ENCODE peak calls at places on chromosomes 13 and 19, in seven cellular contexts. One of them, this sample, is unnamed.

GRCh38 chr13:98222081-98222554 is 45.0 kb upstream of the RNF113B start:
- DNase-seq in T-helper 1 cell: no peak
- DNase-seq in stimulated activated CD4-positive, alpha-beta T cell treated with anti-CD3 and anti-CD28 coated beads, Interleukin-12 subunit alpha, Interleukin-12 subunit beta, amount 100 ng/mL, for 48 hours: no peak
- DNase-seq in OCI-M1: peak; percentile 10
- DNase-seq in ELR: peak; percentile 43
- DNase-seq in iPS-NIHi11: no peak
- DNase-seq in neural crest cell: no peak
- DNase-seq in this sample: no peak

GRCh38 chr19:51125421-51126075 is 842 bp downstream of the SIGLEC9 start:
- DNase-seq in T-helper 1 cell: no peak
- DNase-seq in stimulated activated CD4-positive, alpha-beta T cell treated with anti-CD3 and anti-CD28 coated beads, Interleukin-12 subunit alpha, Interleukin-12 subunit beta, amount 100 ng/mL, for 48 hours: no peak
- DNase-seq in OCI-M1: no peak
- DNase-seq in ELR: no peak
- DNase-seq in iPS-NIHi11: no peak
- DNase-seq in neural crest cell: no peak
- DNase-seq in this sample: no peak

GRCh38 chr19:41304706-41305483 is 5.1 kb upstream of the CCDC97 start:
- DNase-seq in T-helper 1 cell: no peak
- DNase-seq in stimulated activated CD4-positive, alpha-beta T cell treated with anti-CD3 and anti-CD28 coated beads, Interleukin-12 subunit alpha, Interleukin-12 subunit beta, amount 100 ng/mL, for 48 hours: no peak
- DNase-seq in OCI-M1: no peak
- DNase-seq in ELR: no peak
- DNase-seq in iPS-NIHi11: no peak
- DNase-seq in neural crest cell: no peak
- DNase-seq in this sample: no peak

GRCh38 chr13:50644081-50644871 is 199.2 kb downstream of the DLEU7 start:
- DNase-seq in T-helper 1 cell: no peak
- DNase-seq in stimulated activated CD4-positive, alpha-beta T cell treated with anti-CD3 and anti-CD28 coated beads, Interleukin-12 subunit alpha, Interleukin-12 subunit beta, amount 100 ng/mL, for 48 hours: no peak
- DNase-seq in OCI-M1: no peak
- DNase-seq in ELR: no peak
- DNase-seq in iPS-NIHi11: no peak
- DNase-seq in neural crest cell: no peak
- DNase-seq in this sample: no peak

GRCh38 chr19:8050274-8051096 is 2.1 kb upstream of the CCL25 start:
- DNase-seq in T-helper 1 cell: peak; percentile 81
- DNase-seq in stimulated activated CD4-positive, alpha-beta T cell treated with anti-CD3 and anti-CD28 coated beads, Interleukin-12 subunit alpha, Interleukin-12 subunit beta, amount 100 ng/mL, for 48 hours: peak; percentile 86
- DNase-seq in OCI-M1: peak; percentile 100
- DNase-seq in ELR: peak; percentile 62
- DNase-seq in iPS-NIHi11: peak; percentile 98
- DNase-seq in neural crest cell: peak; percentile 90
- DNase-seq in this sample: peak; percentile 82

GRCh38 chr13:76852991-76853390 is 33.2 kb downstream of the KCTD12 start:
- DNase-seq in T-helper 1 cell: no peak
- DNase-seq in stimulated activated CD4-positive, alpha-beta T cell treated with anti-CD3 and anti-CD28 coated beads, Interleukin-12 subunit alpha, Interleukin-12 subunit beta, amount 100 ng/mL, for 48 hours: no peak
- DNase-seq in OCI-M1: no peak
- DNase-seq in ELR: peak; percentile 73
- DNase-seq in iPS-NIHi11: no peak
- DNase-seq in neural crest cell: no peak
- DNase-seq in this sample: no peak

GRCh38 chr19:2790194-2790556 is 4.9 kb downstream of the THOP1 start:
- DNase-seq in T-helper 1 cell: no peak
- DNase-seq in stimulated activated CD4-positive, alpha-beta T cell treated with anti-CD3 and anti-CD28 coated beads, Interleukin-12 subunit alpha, Interleukin-12 subunit beta, amount 100 ng/mL, for 48 hours: no peak
- DNase-seq in OCI-M1: no peak
- DNase-seq in ELR: no peak
- DNase-seq in iPS-NIHi11: no peak
- DNase-seq in neural crest cell: no peak
- DNase-seq in this sample: no peak

GRCh38 chr13:108346376-108346775 is 76.9 kb downstream of the TNFSF13B start:
- DNase-seq in T-helper 1 cell: peak; percentile 16
- DNase-seq in stimulated activated CD4-positive, alpha-beta T cell treated with anti-CD3 and anti-CD28 coated beads, Interleukin-12 subunit alpha, Interleukin-12 subunit beta, amount 100 ng/mL, for 48 hours: no peak
- DNase-seq in OCI-M1: no peak
- DNase-seq in ELR: no peak
- DNase-seq in iPS-NIHi11: peak; percentile 14
- DNase-seq in neural crest cell: no peak
- DNase-seq in this sample: no peak

GRCh38 chr13:100139822-100140221 is 50.9 kb downstream of the PCCA start:
- DNase-seq in T-helper 1 cell: no peak
- DNase-seq in stimulated activated CD4-positive, alpha-beta T cell treated with anti-CD3 and anti-CD28 coated beads, Interleukin-12 subunit alpha, Interleukin-12 subunit beta, amount 100 ng/mL, for 48 hours: no peak
- DNase-seq in OCI-M1: no peak
- DNase-seq in ELR: peak; percentile 4
- DNase-seq in iPS-NIHi11: no peak
- DNase-seq in neural crest cell: no peak
- DNase-seq in this sample: no peak

GRCh38 chr19:16514383-16515019 is 18.3 kb downstream of the C19orf44 start:
- DNase-seq in T-helper 1 cell: no peak
- DNase-seq in stimulated activated CD4-positive, alpha-beta T cell treated with anti-CD3 and anti-CD28 coated beads, Interleukin-12 subunit alpha, Interleukin-12 subunit beta, amount 100 ng/mL, for 48 hours: no peak
- DNase-seq in OCI-M1: no peak
- DNase-seq in ELR: no peak
- DNase-seq in iPS-NIHi11: peak; percentile 28
- DNase-seq in neural crest cell: no peak
- DNase-seq in this sample: no peak

GRCh38 chr13:26015276-26015934 is 36.4 kb downstream of the SHISA2 start:
- DNase-seq in T-helper 1 cell: no peak
- DNase-seq in stimulated activated CD4-positive, alpha-beta T cell treated with anti-CD3 and anti-CD28 coated beads, Interleukin-12 subunit alpha, Interleukin-12 subunit beta, amount 100 ng/mL, for 48 hours: no peak
- DNase-seq in OCI-M1: no peak
- DNase-seq in ELR: no peak
- DNase-seq in iPS-NIHi11: no peak
- DNase-seq in neural crest cell: no peak
- DNase-seq in this sample: no peak

GRCh38 chr13:77620138-77620537 is 77.3 kb upstream of the SLAIN1 start:
- DNase-seq in T-helper 1 cell: no peak
- DNase-seq in stimulated activated CD4-positive, alpha-beta T cell treated with anti-CD3 and anti-CD28 coated beads, Interleukin-12 subunit alpha, Interleukin-12 subunit beta, amount 100 ng/mL, for 48 hours: no peak
- DNase-seq in OCI-M1: no peak
- DNase-seq in ELR: no peak
- DNase-seq in iPS-NIHi11: no peak
- DNase-seq in neural crest cell: no peak
- DNase-seq in this sample: peak; percentile 67